ENCODE peak calls at places on chromosome 1, in ten cellular contexts. V, Q, X, K, R, S, D, M, Y and H are unnamed samples.

GRCh38 chr1:30731806-30732276 is 8.5 kb upstream of the MATN1 start:
- DNase-seq in V (no peak), R (no peak), M (no peak), Q (no peak), X (no peak), K (no peak), Y (no peak), D (no peak), S (no peak), H (no peak)

GRCh38 chr1:33137800-33138199 is 44.0 kb downstream of the TRIM62 start:
- DNase-seq in R (no peak), K (no peak), D (no peak), S (peak), Y (no peak), Q (peak), M (no peak), V (peak), X (no peak), H (no peak)

GRCh38 chr1:197145451-197146029 is 929 bp downstream of the ASPM start:
- DNase-seq in X (no peak), Y (no peak), D (peak), R (no peak), M (no peak), V (no peak), S (peak), K (no peak), Q (no peak), H (no peak)

GRCh38 chr1:11286735-11287410 is 13.9 kb downstream of the UBIAD1 start:
- DNase-seq in V (no peak), Q (peak), K (no peak), X (no peak), D (no peak), M (no peak), Y (no peak), S (peak), R (no peak), H (no peak)

GRCh38 chr1:218468707-218469106 is 123.6 kb downstream of the TGFB2 start:
- DNase-seq in K (no peak), S (no peak), D (no peak), R (no peak), M (no peak), Y (no peak), Q (no peak), X (no peak), V (no peak), H (no peak)

GRCh38 chr1:230797376-230798186 is 50.4 kb downstream of the CAPN9 start:
- DNase-seq in Q (peak), D (no peak), K (no peak), M (no peak), R (peak), S (peak), X (peak), V (peak), Y (no peak), H (no peak)

GRCh38 chr1:206551985-206552325 is 44.6 kb downstream of the RASSF5 start:
- DNase-seq in R (no peak), Q (no peak), V (no peak), M (no peak), Y (no peak), K (peak), S (no peak), D (peak), X (no peak), H (no peak)

GRCh38 chr1:79448426-79448825 is 441.9 kb upstream of the ADGRL4 start:
- DNase-seq in V (no peak), X (no peak), M (no peak), Q (no peak), S (peak), Y (no peak), R (peak), K (no peak), D (no peak), H (no peak)

GRCh38 chr1:111174070-111174469 is 26.4 kb downstream of the DENND2D start:
- DNase-seq in D (no peak), M (no peak), S (no peak), Q (no peak), X (no peak), V (no peak), Y (no peak), K (no peak), R (no peak), H (no peak)

GRCh38 chr1:18062180-18062579 is 45.4 kb upstream of the IGSF21 start:
- DNase-seq in K (no peak), R (no peak), D (no peak), S (no peak), V (no peak), M (no peak), X (no peak), Q (no peak), Y (no peak), H (no peak)

GRCh38 chr1:232591344-232591743 is 38.6 kb downstream of the SIPA1L2 start:
- DNase-seq in V (no peak), Y (no peak), S (no peak), K (no peak), Q (no peak), X (no peak), M (no peak), R (no peak), D (no peak), H (no peak)

GRCh38 chr1:241706257-241706656 is 54.2 kb downstream of the WDR64 start:
- DNase-seq in S (peak), X (no peak), K (no peak), M (no peak), Y (no peak), V (no peak), D (no peak), Q (no peak), R (no peak), H (no peak)

GRCh38 chr1:29804181-29804899 is 568.0 kb downstream of the PTPRU start:
- DNase-seq in R (no peak), D (no peak), V (no peak), Y (no peak), S (no peak), Q (no peak), M (no peak), X (no peak), K (no peak), H (no peak)

GRCh38 chr1:81313289-81313688 is 487.4 kb upstream of the ADGRL2 start:
- DNase-seq in V (no peak), M (no peak), R (no peak), X (no peak), Y (no peak), S (no peak), K (no peak), Q (no peak), D (no peak), H (no peak)

GRCh38 chr1:234197839-234198238 is 175.4 kb upstream of the COA6 start:
- DNase-seq in Y (no peak), Q (no peak), D (no peak), S (no peak), V (no peak), X (no peak), K (no peak), M (no peak), R (no peak), H (no peak)

GRCh38 chr1:46555081-46555432 is 3.6 kb upstream of the KNCN start:
- DNase-seq in Q (no peak), K (no peak), V (no peak), S (no peak), R (no peak), X (no peak), M (no peak), Y (no peak), D (no peak), H (no peak)

GRCh38 chr1:22334860-22335550 is 116.6 kb upstream of the ZBTB40 start:
- DNase-seq in X (no peak), V (no peak), Y (no peak), M (no peak), D (no peak), Q (no peak), S (no peak), K (no peak), R (no peak), H (no peak)

GRCh38 chr1:91529856-91530255 is 29.2 kb downstream of the CDC7 start:
- DNase-seq in Y (no peak), M (no peak), V (no peak), K (no peak), X (no peak), R (no peak), S (peak), D (no peak), Q (no peak), H (no peak)

GRCh38 chr1:22141493-22141892 is 1.4 kb downstream of the WNT4 start:
- DNase-seq in M (no peak), S (peak), V (no peak), X (no peak), Y (no peak), Q (no peak), D (no peak), K (no peak), R (no peak), H (no peak)

GRCh38 chr1:234998174-234998741 is 130.4 kb downstream of the TOMM20 start:
- DNase-seq in R (no peak), D (no peak), X (no peak), Y (no peak), Q (no peak), K (no peak), M (no peak), V (no peak), S (no peak), H (no peak)

GRCh38 chr1:175555266-175555665 is 188.1 kb downstream of the TNR start:
- DNase-seq in X (no peak), V (no peak), R (no peak), Q (no peak), S (peak), Y (no peak), K (no peak), D (no peak), M (no peak), H (no peak)